ENCODE peak calls at places on chromosomes 11 and 22, in eight cellular contexts. L is gastrocnemius medialis, D is stomach, S is fibroblast of villous mesenchyme, F is A549, K is H1, N is PC-3, T is fibroblast of lung. A is an unnamed sample.

GRCh38 chr22:32050678-32051515 is 7.8 kb downstream of the SLC5A1 start:
- DNase-seq in F (peak; percentile 72), L (peak; percentile 81), K (no peak), D (peak; percentile 52), S (peak; percentile 86), T (peak; percentile 88), N (peak; percentile 88), A (peak; percentile 83)

GRCh38 chr11:122690801-122691649 is 35.5 kb downstream of the UBASH3B start:
- DNase-seq in N (no peak), F (no peak), D (no peak), S (peak; percentile 76), K (no peak), L (no peak), T (peak; percentile 76), A (peak; percentile 73)

GRCh38 chr11:3786781-3787428 is 10.4 kb downstream of the NUP98 start:
- DNase-seq in K (no peak), S (peak; percentile 49), F (no peak), T (peak; percentile 19), L (no peak), N (peak; percentile 26), D (no peak), A (peak; percentile 20)

GRCh38 chr22:49151256-49152131 is 676.2 kb downstream of the BRD1 start:
- DNase-seq in N (no peak), T (no peak), D (no peak), K (no peak), S (no peak), L (no peak), F (no peak), A (no peak)

GRCh38 chr22:44396727-44397722 is 84.3 kb upstream of the SHISAL1 start:
- DNase-seq in N (no peak), D (peak; percentile 13), T (no peak), S (no peak), F (no peak), L (no peak), K (no peak), A (no peak)

GRCh38 chr11:69540118-69541000 is 58.9 kb downstream of the LINC01488 start:
- DNase-seq in S (no peak), N (peak; percentile 16), D (no peak), T (no peak), K (no peak), F (no peak), L (no peak), A (no peak)

GRCh38 chr11:132045116-132045515 is 674.7 kb downstream of the NTM start:
- DNase-seq in N (no peak), D (no peak), S (no peak), F (no peak), T (no peak), L (no peak), K (no peak), A (no peak)

GRCh38 chr11:66686100-66686785 is 8.6 kb upstream of the RBM4B start:
- DNase-seq in T (no peak), F (no peak), L (no peak), N (no peak), K (no peak), D (no peak), S (no peak), A (no peak)

GRCh38 chr22:19849800-19850481 is 4.7 kb downstream of the GNB1L start:
- DNase-seq in K (no peak), T (no peak), N (peak; percentile 85), D (peak; percentile 76), F (no peak), S (no peak), L (no peak), A (no peak)

GRCh38 chr11:68838572-68838964 is 3.1 kb downstream of the CPT1A start:
- DNase-seq in F (no peak), L (no peak), S (no peak), D (no peak), T (no peak), K (no peak), N (no peak), A (peak; percentile 49)

DNA sequence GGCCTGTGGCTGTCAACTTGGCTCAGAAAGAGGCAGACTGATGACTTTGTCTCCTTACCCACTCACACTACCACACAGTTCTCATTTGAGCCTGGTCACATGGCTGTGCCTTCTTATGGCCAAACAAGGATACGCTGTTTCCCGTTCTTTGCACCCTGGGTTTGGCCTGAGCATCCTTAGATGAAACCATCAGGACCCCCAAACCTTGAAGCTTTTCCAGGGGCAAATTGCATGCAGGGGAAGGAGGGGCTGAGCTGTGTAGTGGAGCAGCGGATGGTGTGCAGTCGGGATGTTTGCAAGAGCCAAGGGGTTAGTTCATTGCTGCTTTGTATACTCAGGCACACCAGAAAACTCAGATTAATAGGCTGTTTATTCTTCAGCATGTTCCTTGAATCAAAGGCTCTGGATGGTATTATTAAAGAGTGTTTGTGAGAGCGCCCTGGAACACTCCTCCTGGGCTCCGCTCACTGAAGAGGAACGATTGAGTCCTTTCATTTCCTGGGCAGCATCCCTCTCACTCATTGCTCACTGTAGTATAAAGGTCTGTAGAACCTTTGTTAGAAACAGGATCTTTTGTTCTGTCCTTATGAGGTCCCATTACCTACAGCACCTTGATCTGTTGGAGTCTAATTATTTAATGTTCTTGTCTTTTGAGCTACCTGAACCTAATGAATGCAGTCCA is 69.7 kb downstream of the ARFGAP2 start:
- DNase-seq in T (no peak), N (no peak), D (no peak), F (no peak), K (no peak), S (no peak), L (no peak), A (no peak)
- H3K4me3 ChIP-seq in T (no peak overlapping the region), N (no peak overlapping the region), D (no peak overlapping the region), F (no peak overlapping the region), K (no peak overlapping the region), S (no peak overlapping the region), L (no peak overlapping the region), A (no peak overlapping the region)

GRCh38 chr11:129230006-129230405 is 37.9 kb upstream of the ARHGAP32 start:
- DNase-seq in T (peak; percentile 61), L (no peak), K (no peak), N (peak; percentile 43), D (no peak), F (no peak), S (peak; percentile 22), A (peak; percentile 49)
- TF ChIP-seq CTCF in T (no peak), L (no peak), K (no peak), N (peak; percentile 55), D (no peak), F (peak; percentile 34), S (peak; percentile 8), A (no peak)

GRCh38 chr22:46430961-46431838 is 95.7 kb downstream of the TRMU start:
- DNase-seq in D (no peak), L (no peak), T (no peak), S (no peak), F (no peak), N (no peak), K (no peak), A (no peak)

GRCh38 chr22:46428602-46429326 is 93.2 kb downstream of the TRMU start:
- DNase-seq in S (no peak), D (no peak), T (no peak), L (no peak), F (no peak), K (no peak), N (no peak), A (no peak)

GRCh38 chr22:46429327-46429853 is 93.9 kb downstream of the TRMU start:
- DNase-seq in L (no peak), K (no peak), F (no peak), T (no peak), N (no peak), D (peak; percentile 75), S (no peak), A (no peak)

GRCh38 chr22:46433318-46433717 is 97.8 kb downstream of the TRMU start:
- DNase-seq in L (no peak), N (no peak), T (no peak), D (no peak), F (no peak), K (no peak), S (no peak), A (no peak)

DNA sequence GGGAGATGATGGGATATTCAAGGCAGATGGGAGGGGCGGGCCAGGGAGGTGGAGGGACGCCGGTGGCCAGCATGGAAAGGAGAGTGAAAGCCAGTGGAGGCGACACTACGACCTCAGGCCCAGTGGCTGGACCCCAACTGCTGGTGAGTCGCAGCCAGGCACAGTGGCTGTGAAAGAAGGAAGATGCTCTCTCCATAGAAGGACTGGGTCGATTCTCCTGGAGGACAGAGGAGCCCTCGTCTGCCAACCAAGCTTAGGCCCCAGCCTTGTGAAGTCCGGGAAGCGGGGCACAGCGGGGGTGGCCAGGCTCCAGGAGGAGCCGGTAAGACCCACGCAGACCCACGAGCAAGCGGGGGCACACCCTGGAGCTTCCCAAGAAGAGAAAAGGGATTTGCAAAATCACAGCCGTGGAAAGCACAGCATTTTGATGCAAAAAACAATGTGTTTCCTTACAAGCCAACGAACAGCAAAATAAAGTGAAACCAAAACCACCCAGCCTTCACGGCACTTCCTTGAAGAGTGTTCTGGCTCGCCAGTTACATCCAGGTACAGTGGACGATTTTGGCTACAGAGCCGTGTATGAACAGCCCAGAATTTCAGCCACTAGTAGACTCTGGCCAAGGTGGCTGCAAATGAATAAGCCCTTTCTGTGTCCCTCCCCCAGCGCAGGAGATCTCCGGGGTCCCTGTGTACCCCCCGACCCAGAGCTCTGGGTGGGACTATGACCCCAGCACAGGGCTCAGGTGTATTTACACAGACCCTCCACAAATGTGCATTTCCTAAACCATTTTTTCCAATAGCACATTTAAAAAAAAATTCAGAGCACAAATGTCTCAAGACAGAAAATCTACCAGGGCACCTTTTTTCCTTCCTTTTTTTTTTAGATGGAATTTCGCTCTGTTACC is 96.9 kb downstream of the TRMU start:
- DNase-seq in T (no peak), D (peak; percentile 66), S (peak; percentile 22), F (no peak), L (no peak), K (no peak), N (no peak), A (no peak)
- H3K4me3 ChIP-seq in T (no peak overlapping the region), D (peak overlapping the region; percentile 27), S (peak overlapping the region; percentile 40), F (no peak overlapping the region), L (peak overlapping the region; percentile 36), K (no peak overlapping the region), N (no peak overlapping the region), A (no peak overlapping the region)

DNA sequence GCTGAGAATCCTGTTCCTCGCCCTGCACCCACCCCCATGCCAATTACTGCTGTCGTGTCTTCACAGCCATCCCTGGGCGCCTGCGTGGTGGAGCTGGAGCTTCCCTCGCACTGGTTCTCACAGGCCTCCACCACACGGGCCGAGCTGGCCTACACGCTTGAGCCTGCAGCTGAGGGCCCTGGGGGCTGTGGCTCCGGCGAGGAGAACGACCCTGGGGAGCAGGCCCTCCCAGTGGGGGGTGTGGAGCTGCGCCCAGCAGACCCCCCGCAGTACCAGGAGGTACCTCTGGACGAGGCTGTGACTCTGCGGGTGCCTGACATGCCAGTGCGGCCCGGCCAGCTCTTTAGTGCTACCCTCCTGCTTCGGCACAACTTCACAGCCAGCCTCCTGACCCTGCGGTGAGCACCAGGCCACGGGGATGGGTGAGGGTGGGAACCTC is 4.3 kb downstream of the TMEM132A start:
- DNase-seq in D (no peak), F (no peak), K (no peak), L (no peak), T (no peak), N (no peak), S (no peak), A (no peak)
- TF ChIP-seq CTCF in D (no peak), F (no peak), K (no peak), L (no peak), T (no peak), N (no peak), S (no peak), A (no peak)